ENCODE peak calls at places on chromosome 19, in six cellular contexts. J is amygdala, X is non-pigmented ciliary epithelial cell, L is GM03348, W is colonic mucosa, Y is fibroblast of mammary gland. P is an unnamed sample.
A peak's percentile ranks its signal among the peaks of the same experiment; 100 is the strongest.

GRCh38 chr19:54325631-54326030 is 12.7 kb upstream of the LILRA5 start:
- DNase-seq in J (no peak), X (no peak), L (no peak), W (no peak), Y (no peak), P (no peak)

GRCh38 chr19:2051771-2052704 is 994 bp upstream of the MKNK2 start:
- DNase-seq in J (no peak), X (no peak), L (no peak), W (peak; percentile 78), Y (no peak), P (no peak)

GRCh38 chr19:8321067-8321759 is at the start of the genes NDUFA7 and RPS28:
- DNase-seq in J (peak; percentile 92), X (peak; percentile 76), L (peak; percentile 98), W (peak; percentile 98), Y (peak; percentile 94), P (peak; percentile 96)

GRCh38 chr19:12840091-12841079 is 2.1 kb downstream of the MAST1 start:
- DNase-seq in J (no peak), X (peak; percentile 19), L (peak; percentile 69), W (peak; percentile 91), Y (peak; percentile 74), P (peak; percentile 89)

GRCh38 chr19:374183-374885 is 29.7 kb upstream of the MIER2 start:
- DNase-seq in J (no peak), X (no peak), L (no peak), W (no peak), Y (no peak), P (peak; percentile 41)

GRCh38 chr19:50230379-50231351 is 27.2 kb downstream of the MYH14 start:
- DNase-seq in J (no peak), X (no peak), L (no peak), W (no peak), Y (no peak), P (no peak)

GRCh38 chr19:4671182-4671851 is 1.2 kb upstream of the MYDGF start:
- DNase-seq in J (no peak), X (no peak), L (no peak), W (no peak), Y (no peak), P (no peak)

GRCh38 chr19:51573331-51573730 is 2.2 kb downstream of the ZNF175 start:
- DNase-seq in J (no peak), X (no peak), L (no peak), W (no peak), Y (peak; percentile 43), P (no peak)

GRCh38 chr19:6769006-6769637 is 1.9 kb upstream of the SH2D3A start:
- DNase-seq in J (no peak), X (no peak), L (peak; percentile 47), W (no peak), Y (peak; percentile 20), P (peak; percentile 51)

GRCh38 chr19:43511324-43511723 is 6.8 kb upstream of the PHLDB3 start:
- DNase-seq in J (no peak), X (no peak), L (no peak), W (no peak), Y (no peak), P (no peak)

GRCh38 chr19:55704494-55705245 is 29.6 kb downstream of the EPN1 start:
- DNase-seq in J (no peak), X (no peak), L (no peak), W (no peak), Y (peak; percentile 1), P (no peak)

GRCh38 chr19:15466851-15467733 is 2.7 kb upstream of the RASAL3 start:
- DNase-seq in J (no peak), X (peak; percentile 61), L (peak; percentile 43), W (no peak), Y (peak; percentile 39), P (no peak)

GRCh38 chr19:38055655-38056521 is 148.9 kb downstream of the SIPA1L3 start:
- DNase-seq in J (no peak), X (no peak), L (no peak), W (no peak), Y (no peak), P (no peak)

GRCh38 chr19:13037161-13037560 is 41.9 kb downstream of the NFIX start:
- DNase-seq in J (no peak), X (peak; percentile 64), L (peak; percentile 80), W (no peak), Y (peak; percentile 83), P (peak; percentile 59)

GRCh38 chr19:48490980-48491792 is 20.4 kb downstream of the LMTK3 start:
- DNase-seq in J (no peak), X (no peak), L (peak; percentile 67), W (peak; percentile 63), Y (no peak), P (peak; percentile 54)

GRCh38 chr19:49502866-49503581 is 6.8 kb downstream of the RPS11 start:
- DNase-seq in J (no peak), X (no peak), L (peak; percentile 66), W (no peak), Y (peak; percentile 83), P (peak; percentile 73)